ENCODE peak calls at places on chromosome 18, in eight cellular contexts. A is thoracic aorta; W is ovary; S is effector memory CD4-positive, alpha-beta T cell; O is PC-9; H is OCI-LY7; V is heart right ventricle; X is stomach. K is an unnamed sample.

GRCh38 chr18:1668284-1668683 is 763.6 kb downstream of the ADCYAP1 start:
- DNase-seq in V (no peak), S (no peak), O (no peak), W (no peak), A (no peak), H (no peak), X (no peak), K (no peak)

GRCh38 chr18:46325836-46326235 is 221.7 kb downstream of the HAUS1 start:
- DNase-seq in H (no peak), O (no peak), X (no peak), W (no peak), S (no peak), A (no peak), V (no peak), K (no peak)

GRCh38 chr18:70368903-70369302 is 80.1 kb downstream of the SOCS6 start:
- DNase-seq in A (no peak), O (no peak), V (no peak), S (no peak), X (no peak), W (no peak), H (no peak), K (no peak)

GRCh38 chr18:79489900-79490592 is 94.3 kb downstream of the NFATC1 start:
- DNase-seq in A (no peak), X (no peak), O (no peak), H (no peak), V (no peak), W (peak), S (no peak), K (no peak)

GRCh38 chr18:60987963-60988362 is 345.3 kb upstream of the CDH20 start:
- DNase-seq in A (no peak), O (no peak), H (no peak), S (no peak), W (no peak), V (no peak), X (no peak), K (no peak)

GRCh38 chr18:39788395-39788794 is 2166.6 kb upstream of the PIK3C3 start:
- DNase-seq in S (no peak), W (no peak), X (no peak), V (no peak), O (no peak), H (no peak), A (no peak), K (no peak)

GRCh38 chr18:56217406-56217805 is 421.0 kb downstream of the TXNL1 start:
- DNase-seq in X (no peak), S (no peak), H (no peak), V (no peak), O (no peak), A (no peak), W (no peak), K (no peak)

GRCh38 chr18:48827321-48828200 is 123.2 kb downstream of the SMAD7 start:
- DNase-seq in V (no peak), W (peak), H (no peak), S (no peak), X (peak), O (peak), A (no peak), K (peak)

GRCh38 chr18:67132919-67133318 is 383.6 kb downstream of the DSEL start:
- DNase-seq in O (no peak), V (no peak), A (no peak), X (no peak), S (no peak), H (no peak), W (no peak), K (no peak)

GRCh38 chr18:59918320-59918755 is 18.5 kb downstream of the PMAIP1 start:
- DNase-seq in V (peak), W (no peak), H (peak), A (no peak), S (no peak), O (peak), X (peak), K (no peak)

GRCh38 chr18:56139792-56140254 is 498.6 kb downstream of the TXNL1 start:
- DNase-seq in V (peak), H (no peak), X (peak), S (no peak), W (peak), O (no peak), A (no peak), K (peak)

GRCh38 chr18:6498265-6498664 is 83.6 kb upstream of the L3MBTL4 start:
- DNase-seq in O (no peak), H (no peak), V (no peak), X (no peak), W (no peak), S (no peak), A (no peak), K (no peak)

GRCh38 chr18:26008096-26008495 is 82.3 kb downstream of the SS18 start:
- DNase-seq in V (no peak), O (no peak), H (no peak), S (no peak), X (no peak), A (no peak), W (no peak), K (no peak)

GRCh38 chr18:67916142-67916541 is 399.6 kb upstream of the DSEL start:
- DNase-seq in W (no peak), V (no peak), H (no peak), A (no peak), X (no peak), O (no peak), S (no peak), K (no peak)

GRCh38 chr18:11512096-11513030 is 97.0 kb upstream of the SLC35G4 start:
- DNase-seq in A (no peak), V (no peak), W (no peak), O (no peak), H (peak), X (no peak), S (no peak), K (no peak)

GRCh38 chr18:32460046-32460785 is 10.5 kb downstream of the GAREM1 start:
- DNase-seq in X (no peak), S (no peak), V (no peak), H (no peak), A (no peak), O (no peak), W (no peak), K (no peak)

GRCh38 chr18:179499-179898 is 21.1 kb downstream of the USP14 start:
- DNase-seq in S (no peak), H (no peak), X (no peak), O (no peak), W (no peak), V (no peak), A (no peak), K (no peak)

GRCh38 chr18:183769-184168 is 25.4 kb downstream of the USP14 start:
- DNase-seq in X (no peak), V (no peak), S (no peak), W (no peak), O (no peak), A (no peak), H (no peak), K (no peak)

GRCh38 chr18:181711-182110 is 23.4 kb downstream of the USP14 start:
- DNase-seq in H (no peak), W (no peak), X (no peak), V (no peak), S (no peak), O (no peak), A (no peak), K (no peak)
- H3K27ac ChIP-seq in H (no peak), W (no peak), X (no peak), V (no peak), S (no peak), O (no peak), A (no peak), K (no peak)

DNA sequence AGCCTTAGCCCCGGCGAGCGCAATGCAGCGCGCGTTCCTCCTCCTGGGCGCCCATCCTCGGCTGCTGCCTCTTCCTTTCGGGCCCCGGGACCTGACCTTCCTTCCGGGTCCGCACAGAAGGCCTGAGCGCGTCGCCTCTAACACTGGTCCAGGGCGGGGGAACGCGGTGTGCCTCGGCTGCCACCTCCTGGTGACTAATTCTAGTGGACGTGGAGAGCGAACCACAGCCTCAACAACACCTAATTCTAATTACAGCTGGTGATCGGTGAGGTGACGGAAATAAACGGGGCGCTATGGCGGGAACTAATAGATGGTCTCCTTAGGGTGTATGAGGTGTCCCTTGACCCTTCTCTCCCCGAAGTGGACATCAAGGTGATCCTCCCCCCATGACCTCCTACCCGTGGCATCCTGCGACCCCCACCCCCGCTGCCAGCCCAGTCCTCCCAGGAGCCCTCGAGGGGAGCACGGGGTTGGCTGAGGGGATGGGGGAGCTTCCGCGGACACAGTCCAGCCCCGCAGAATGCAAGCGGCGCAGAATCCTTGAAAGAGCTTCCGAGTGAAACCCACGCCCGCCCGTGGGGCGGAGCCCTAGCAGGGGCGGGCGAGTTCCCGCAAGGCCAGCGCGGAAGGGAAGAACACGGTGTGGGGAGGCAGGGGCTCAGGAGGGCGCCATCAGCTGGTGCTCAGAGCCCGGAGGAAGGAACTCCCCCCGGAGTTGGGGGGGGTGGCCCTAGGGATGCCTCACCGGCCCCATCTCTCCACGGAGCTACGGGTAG is 12.8 kb upstream of the HMSD start:
- DNase-seq in A (peak), X (peak), S (peak), W (peak), O (peak), H (peak), V (peak), K (peak)
- H3K4me3 ChIP-seq in A (peak), X (peak), S (peak), W (peak), O (peak), H (peak), V (peak), K (peak)

DNA sequence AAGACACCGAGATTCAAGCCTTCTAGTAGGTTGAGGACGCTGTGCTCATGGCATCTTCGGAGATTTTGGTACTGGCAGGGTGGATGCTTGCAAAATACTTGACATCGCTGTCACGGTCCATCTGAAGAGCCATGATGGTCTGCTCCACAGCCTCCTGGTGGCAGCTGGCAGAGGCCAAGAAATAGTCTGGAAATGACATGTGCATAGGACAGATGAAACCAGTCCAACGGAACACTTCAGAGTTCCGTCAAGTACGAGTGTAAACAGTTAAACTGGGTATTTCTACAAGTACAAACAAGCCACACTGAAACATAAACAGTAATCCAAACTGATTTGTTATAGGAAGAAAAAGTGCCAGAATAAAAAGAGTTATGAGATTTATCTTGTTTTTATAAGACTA is 66.6 kb downstream of the PPP4R1 start:
- DNase-seq in A (no peak), O (no peak), W (no peak), S (no peak), V (no peak), H (no peak), X (no peak), K (no peak)
- H3K27ac ChIP-seq in A (no peak), O (no peak), W (no peak), S (no peak), V (no peak), H (no peak), X (no peak), K (no peak)

GRCh38 chr18:54585743-54586142 is 5.3 kb upstream of the DYNAP start:
- DNase-seq in W (no peak), V (no peak), H (no peak), A (no peak), S (no peak), O (no peak), X (no peak), K (no peak)
- H3K4me3 ChIP-seq in W (no peak), V (no peak), H (no peak), A (no peak), S (no peak), O (no peak), X (no peak), K (no peak)

GRCh38 chr18:50614838-50615237 is 55.0 kb downstream of the MAPK4 start:
- DNase-seq in W (no peak), O (peak), S (no peak), H (no peak), A (peak), X (no peak), V (no peak), K (no peak)
- H3K27ac ChIP-seq in W (no peak), O (no peak), S (no peak), H (no peak), A (no peak), X (no peak), V (no peak), K (no peak)

DNA sequence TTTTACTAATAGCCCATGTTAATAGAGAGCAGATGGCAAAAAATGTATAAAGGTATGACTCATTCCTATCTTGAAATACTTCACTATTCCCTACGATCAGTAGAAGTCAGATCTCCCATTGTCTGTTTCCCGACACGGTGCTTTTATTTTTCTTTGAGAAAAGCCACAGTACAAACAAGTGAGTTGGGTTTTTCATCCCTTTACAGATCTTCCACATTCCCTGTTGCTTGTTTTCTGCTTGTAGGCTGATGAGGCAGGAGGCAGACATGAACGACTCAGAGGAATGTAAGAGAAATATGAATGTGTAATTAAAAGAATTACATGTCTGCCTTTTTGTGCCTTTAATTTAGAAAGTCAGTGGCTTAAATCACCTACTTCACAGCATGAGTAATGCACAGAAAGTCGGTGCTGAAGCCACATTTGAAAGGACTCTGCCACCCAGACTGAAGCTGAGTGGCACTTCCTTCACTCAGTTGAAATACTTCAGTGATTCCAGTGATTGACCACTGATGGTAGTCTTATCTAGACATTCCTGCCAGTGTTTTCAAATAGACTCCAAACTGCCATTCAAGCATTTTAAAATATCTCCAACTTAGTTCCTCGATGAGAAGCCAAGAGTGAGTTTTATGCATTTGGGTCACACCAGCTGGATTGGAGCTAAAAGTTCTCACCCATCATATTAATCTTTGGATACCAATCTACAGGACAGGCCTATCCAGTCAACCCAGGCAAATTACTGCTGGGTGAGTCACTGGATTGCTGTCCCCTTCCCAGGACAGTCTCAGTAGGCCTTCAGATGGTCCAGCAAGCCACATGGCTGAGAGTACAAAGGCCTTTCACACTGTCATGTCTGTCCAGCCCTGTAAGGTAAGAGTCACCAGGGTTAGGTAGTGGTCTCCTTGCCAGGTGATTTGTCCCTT is 79.0 kb downstream of the COLEC12 start:
- DNase-seq in O (peak), A (no peak), H (no peak), X (no peak), W (no peak), V (no peak), S (no peak), K (no peak)
- H3K4me3 ChIP-seq in O (no peak), A (no peak), H (no peak), X (no peak), W (no peak), V (no peak), S (no peak), K (no peak)

GRCh38 chr18:24138281-24138883 is 480 bp upstream of the CABYR start:
- DNase-seq in V (no peak), O (no peak), H (no peak), X (no peak), A (no peak), W (no peak), S (no peak), K (no peak)

GRCh38 chr18:24138884-24139616 is at the start of gene CABYR:
- DNase-seq in X (peak), W (peak), H (peak), A (peak), O (peak), V (peak), S (peak), K (peak)

GRCh38 chr18:24136967-24137373 is 1.9 kb upstream of the CABYR start:
- DNase-seq in A (no peak), O (peak), H (no peak), V (no peak), W (no peak), S (no peak), X (no peak), K (no peak)

GRCh38 chr18:24142376-24142775 is 3.5 kb downstream of the CABYR start:
- DNase-seq in H (no peak), W (no peak), S (no peak), A (no peak), O (no peak), X (no peak), V (no peak), K (no peak)

DNA sequence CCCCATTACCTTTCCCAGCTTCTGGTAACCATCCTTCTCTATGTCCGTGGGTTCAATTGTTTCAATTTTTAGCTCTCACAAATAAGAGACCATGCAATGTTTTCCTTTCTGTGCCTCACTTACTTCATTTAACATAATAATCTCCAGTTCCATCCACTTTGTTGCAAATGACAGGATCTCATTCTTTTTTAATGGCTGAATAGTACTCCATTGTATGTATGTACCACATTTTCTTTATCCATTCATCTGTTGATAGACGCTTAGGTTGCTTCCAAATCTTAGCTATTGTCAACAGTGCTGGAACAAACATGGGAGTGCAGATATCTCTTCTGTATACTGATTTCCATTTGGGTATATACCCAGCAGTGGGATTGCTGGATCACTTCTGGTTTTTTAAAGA is 1.8 kb downstream of the CABYR start:
- DNase-seq in X (no peak), W (no peak), A (no peak), H (no peak), S (no peak), O (no peak), V (no peak), K (no peak)
- H3K27ac ChIP-seq in X (no peak), W (no peak), A (no peak), H (no peak), S (no peak), O (no peak), V (no peak), K (no peak)

GRCh38 chr18:54129448-54130134 is 94.9 kb downstream of the MBD2 start:
- DNase-seq in A (no peak), O (no peak), V (no peak), H (peak), X (no peak), S (no peak), W (no peak), K (no peak)
- H3K4me3 ChIP-seq in A (no peak), O (no peak), V (no peak), H (peak), X (no peak), S (no peak), W (no peak), K (no peak)

GRCh38 chr18:74949611-74950010 is 259.3 kb downstream of the PTGR3 start:
- DNase-seq in A (no peak), W (no peak), O (no peak), S (no peak), H (no peak), V (no peak), X (no peak), K (no peak)

GRCh38 chr18:74946646-74947045 is 262.3 kb downstream of the PTGR3 start:
- DNase-seq in H (no peak), S (no peak), X (no peak), V (no peak), A (no peak), O (no peak), W (no peak), K (no peak)

GRCh38 chr18:74947875-74948274 is 261.1 kb downstream of the PTGR3 start:
- DNase-seq in H (no peak), A (no peak), V (no peak), S (no peak), O (no peak), X (no peak), W (no peak), K (no peak)

GRCh38 chr18:74945774-74946545 is 263.0 kb downstream of the PTGR3 start:
- DNase-seq in H (no peak), V (no peak), O (no peak), S (no peak), W (no peak), A (no peak), X (no peak), K (no peak)

DNA sequence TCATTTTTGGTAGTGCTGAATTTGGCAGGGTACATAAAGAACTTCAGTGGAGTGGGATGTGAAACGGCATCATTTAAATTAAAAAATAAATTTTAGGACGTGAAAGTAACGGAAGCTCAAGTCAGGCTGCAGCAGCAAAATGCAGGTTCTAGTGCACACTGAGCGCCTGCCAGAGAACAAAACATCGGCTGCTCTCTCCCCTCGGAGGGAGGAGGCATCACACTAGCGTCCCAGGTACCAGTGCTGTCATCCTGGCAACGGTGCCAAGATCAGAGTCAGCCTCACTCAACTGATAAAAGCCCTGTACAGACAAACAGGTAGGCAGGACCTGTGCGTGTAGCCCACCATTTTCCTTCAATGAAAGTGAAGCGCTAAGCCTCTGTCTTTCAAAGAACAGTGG is 261.5 kb downstream of the PTGR3 start:
- DNase-seq in H (no peak), S (no peak), X (no peak), O (no peak), W (no peak), A (no peak), V (no peak), K (no peak)
- H3K27ac ChIP-seq in H (no peak), S (no peak), X (no peak), O (no peak), W (no peak), A (no peak), V (no peak), K (no peak)

GRCh38 chr18:77102246-77103040 is 30.1 kb downstream of the MBP start:
- DNase-seq in X (no peak), S (no peak), O (peak), W (no peak), V (no peak), A (no peak), H (peak), K (no peak)
- H3K4me3 ChIP-seq in X (no peak), S (peak), O (peak), W (no peak), V (no peak), A (peak), H (peak), K (no peak)

K was measured in uterus.